ENCODE peak calls at places on chromosomes 6 and 20, in six cellular contexts. J is SK-N-SH, M is HepG2, E is H1, K is K562, X is HCT116. T is an unnamed sample.

GRCh38 chr20:638579-638978 is 14.4 kb downstream of the SRXN1 start:
- DNase-seq in M (no peak), J (no peak), K (no peak), X (no peak), E (no peak), T (no peak)

GRCh38 chr6:156485145-156485544 is 292.0 kb upstream of the ARID1B start:
- DNase-seq in K (no peak), E (no peak), J (no peak), M (no peak), X (no peak), T (no peak)

GRCh38 chr6:33869826-33870423 is 66.1 kb upstream of the MLN start:
- DNase-seq in E (no peak), X (no peak), J (no peak), K (no peak), M (no peak), T (no peak)

GRCh38 chr20:37358366-37359150 is 12.6 kb downstream of the SRC start:
- DNase-seq in M (no peak), K (no peak), J (peak), X (no peak), E (no peak), T (no peak)

GRCh38 chr6:118335325-118335724 is 212.8 kb upstream of the PLN start:
- DNase-seq in J (no peak), E (no peak), X (no peak), M (no peak), K (no peak), T (no peak)

GRCh38 chr20:57779401-57780003 is 69.7 kb upstream of the PMEPA1 start:
- DNase-seq in M (no peak), J (no peak), X (no peak), E (no peak), K (no peak), T (no peak)

GRCh38 chr6:144840619-144841018 is 555.5 kb downstream of the UTRN start:
- DNase-seq in K (no peak), X (no peak), E (no peak), J (no peak), M (no peak), T (no peak)

GRCh38 chr6:139482184-139482751 is 107.8 kb upstream of the CITED2 start:
- DNase-seq in E (no peak), X (no peak), J (no peak), M (no peak), K (no peak), T (no peak)

GRCh38 chr20:48695255-48695654 is 132.5 kb downstream of the PREX1 start:
- DNase-seq in M (no peak), K (no peak), E (no peak), J (peak), X (no peak), T (no peak)

GRCh38 chr6:4932506-4932903 is 71.3 kb downstream of the RPP40 start:
- DNase-seq in E (no peak), X (no peak), J (no peak), K (no peak), M (no peak), T (no peak)

GRCh38 chr20:35187584-35188190 is 15.8 kb downstream of the PROCR start:
- DNase-seq in J (no peak), M (no peak), E (no peak), K (no peak), X (no peak), T (no peak)

GRCh38 chr6:96152114-96152708 is 136.4 kb downstream of the FUT9 start:
- DNase-seq in M (no peak), X (no peak), K (no peak), J (peak), E (no peak), T (no peak)

GRCh38 chr6:79466222-79466834 is 70.9 kb downstream of the LCA5 start:
- DNase-seq in E (no peak), M (no peak), X (peak), K (no peak), J (peak), T (no peak)

GRCh38 chr20:53794529-53795115 is 201.0 kb upstream of the ZNF217 start:
- DNase-seq in M (no peak), J (no peak), K (no peak), X (no peak), E (no peak), T (no peak)

GRCh38 chr6:21507811-21508210 is 85.7 kb upstream of the SOX4 start:
- DNase-seq in X (peak), K (no peak), E (no peak), M (peak), J (no peak), T (no peak)

GRCh38 chr20:21609221-21609620 is 95.4 kb upstream of the NKX2-2 start:
- DNase-seq in K (no peak), J (no peak), E (no peak), M (peak), X (no peak), T (no peak)

GRCh38 chr20:51373713-51374481 is 168.6 kb downstream of the NFATC2 start:
- DNase-seq in K (peak), X (no peak), J (peak), E (no peak), M (no peak), T (no peak)

GRCh38 chr6:36267731-36268477 is 2.0 kb upstream of the PNPLA1 start:
- DNase-seq in J (no peak), X (no peak), K (no peak), E (no peak), M (no peak), T (no peak)

GRCh38 chr6:114176726-114177125 is 166.1 kb downstream of the HS3ST5 start:
- DNase-seq in J (no peak), M (no peak), X (no peak), E (no peak), K (no peak), T (no peak)

GRCh38 chr6:26275663-26276062 is 89.3 kb upstream of the BTN3A2 start:
- DNase-seq in K (no peak), E (no peak), X (no peak), M (no peak), J (no peak), T (no peak)

GRCh38 chr6:29926081-29926794 is 16.1 kb upstream of the HLA-A start:
- DNase-seq in M (no peak), J (no peak), E (no peak), X (no peak), K (no peak), T (no peak)

GRCh38 chr20:23212011-23212410 is 125.9 kb upstream of the CD93 start:
- DNase-seq in X (no peak), K (no peak), M (no peak), J (no peak), E (no peak), T (no peak)

GRCh38 chr20:12575352-12576095 is 433.2 kb upstream of the SPTLC3 start:
- DNase-seq in E (no peak), M (no peak), K (no peak), J (no peak), X (no peak), T (no peak)

GRCh38 chr20:37968726-37969401 is 64.4 kb downstream of the TTI1 start:
- DNase-seq in K (no peak), J (no peak), M (no peak), X (no peak), E (no peak), T (no peak)

GRCh38 chr20:46040902-46041535 is 12.0 kb downstream of the SLC12A5 start:
- DNase-seq in K (peak), M (peak), X (no peak), E (no peak), J (no peak), T (no peak)
- TF ChIP-seq SIN3A in K (peak), M (peak), X (no peak), E (peak), J (no peak), T (no peak)

GRCh38 chr6:134447883-134448387 is 130.0 kb upstream of the SGK1 start:
- DNase-seq in X (no peak), J (no peak), K (no peak), E (no peak), M (no peak), T (no peak)

GRCh38 chr6:134446901-134447300 is 129.0 kb upstream of the SGK1 start:
- DNase-seq in X (no peak), M (no peak), K (no peak), J (no peak), E (no peak), T (no peak)

GRCh38 chr6:134449004-134449403 is 131.1 kb upstream of the SGK1 start:
- DNase-seq in X (no peak), K (no peak), E (no peak), M (no peak), J (no peak), T (no peak)

GRCh38 chr6:134447423-134447822 is 129.5 kb upstream of the SGK1 start:
- DNase-seq in X (no peak), E (no peak), M (no peak), K (no peak), J (no peak), T (no peak)

GRCh38 chr6:134446228-134446848 is 128.4 kb upstream of the SGK1 start:
- DNase-seq in X (no peak), J (peak), K (no peak), E (no peak), M (no peak), T (no peak)
- TF ChIP-seq CTCF in X (peak), J (peak), K (no peak), E (peak), M (no peak), T (peak)

DNA sequence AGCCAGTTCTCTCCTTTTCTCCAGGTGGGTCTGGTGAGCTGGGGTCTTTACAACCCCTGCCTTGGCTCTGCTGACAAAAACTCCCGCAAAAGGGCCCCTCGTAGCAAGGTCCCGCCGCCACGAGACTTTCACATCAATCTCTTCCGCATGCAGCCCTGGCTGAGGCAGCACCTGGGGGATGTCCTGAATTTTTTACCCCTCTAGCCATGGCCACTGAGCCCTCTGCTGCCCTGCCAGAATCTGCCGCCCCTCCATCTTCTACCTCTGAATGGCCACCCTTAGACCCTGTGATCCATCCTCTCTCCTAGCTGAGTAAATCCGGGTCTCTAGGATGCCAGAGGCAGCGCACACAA is 765 bp upstream of the CFB start:
- DNase-seq in X (no peak), K (no peak), J (no peak), M (no peak), E (no peak), T (no peak)
- H3K4me3 ChIP-seq in X (no peak), K (no peak), J (peak), M (no peak), E (no peak), T (no peak)

GRCh38 chr6:43932259-43932900 is 162.4 kb downstream of the VEGFA start:
- DNase-seq in X (no peak), M (no peak), K (no peak), J (peak), E (no peak), T (no peak)
- TF ChIP-seq SIN3A in X (no peak), M (peak), K (no peak), J (no peak), E (no peak), T (no peak)

GRCh38 chr6:153662982-153663381 is 376.1 kb upstream of the OPRM1 start:
- DNase-seq in M (no peak), E (no peak), X (no peak), J (no peak), K (no peak), T (no peak)
- TF ChIP-seq CTCF in M (no peak), E (no peak), X (no peak), J (no peak), K (no peak), T (no peak)

DNA sequence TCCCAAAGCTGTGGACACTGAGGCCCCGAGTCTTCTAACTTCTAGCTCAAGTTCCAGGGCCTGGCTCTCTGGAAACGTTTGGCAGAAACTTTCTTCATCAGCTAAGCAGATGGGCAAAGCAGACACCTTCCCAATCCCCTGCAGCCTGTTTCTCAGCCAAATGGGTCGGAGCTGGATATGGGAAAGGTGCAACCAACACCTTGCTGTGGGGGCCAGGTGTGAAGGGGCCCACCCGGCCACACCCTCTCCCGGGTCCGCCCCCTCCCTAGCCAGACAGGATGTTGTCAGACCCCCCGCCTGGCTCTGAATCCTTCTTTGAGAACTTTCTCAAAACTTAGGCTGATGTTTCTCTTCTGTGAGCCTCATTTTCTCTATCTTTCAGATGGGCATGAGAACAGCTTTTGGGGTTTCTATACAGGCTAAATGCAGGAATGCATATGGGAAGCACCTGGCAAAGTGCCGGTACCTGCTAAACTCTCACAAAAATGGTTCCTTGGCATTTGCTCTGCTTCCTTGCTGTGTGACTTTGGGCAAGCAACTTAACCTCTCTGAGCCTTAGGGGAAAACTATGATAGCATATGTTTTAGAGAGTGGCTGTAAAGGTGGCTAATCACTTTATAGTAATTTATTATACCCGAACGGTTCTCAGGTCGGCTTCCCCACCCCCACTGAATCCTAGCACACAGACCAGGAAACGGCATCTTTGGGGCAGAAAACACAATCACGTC is 1.8 kb downstream of the SNAI1 start:
- DNase-seq in J (no peak), K (peak), M (no peak), E (no peak), X (no peak), T (no peak)
- H3K4me3 ChIP-seq in J (peak), K (peak), M (no peak), E (no peak), X (no peak), T (peak)

T was measured in Panc1.